ENCODE peak calls at places on chromosomes 5 and 9, in six cellular contexts. O is amygdala, F is IMR-90, P is heart left ventricle, N is progenitor cell of endocrine pancreas, A is ELR. L is an unnamed sample.
A peak's percentile ranks its signal among the peaks of the same experiment; 100 is the strongest.

GRCh38 chr5:153276151-153276550 is 214.3 kb upstream of the GRIA1 start:
- DNase-seq in O (no peak), F (no peak), P (peak; percentile 9), N (peak; percentile 63), A (peak; percentile 48), L (peak; percentile 76)

GRCh38 chr5:157137691-157138090 is 5.0 kb downstream of the MED7 start:
- DNase-seq in O (no peak), F (no peak), P (no peak), N (no peak), A (no peak), L (peak; percentile 28)

GRCh38 chr5:82341325-82341724 is 63.2 kb upstream of the RPS23 start:
- DNase-seq in O (no peak), F (no peak), P (no peak), N (no peak), A (no peak), L (no peak)

GRCh38 chr5:14492341-14492964 is 89.1 kb upstream of the OTULINL start:
- DNase-seq in O (no peak), F (no peak), P (no peak), N (no peak), A (no peak), L (no peak)

GRCh38 chr5:154411338-154411737 is 34.5 kb upstream of the SAP30L start:
- DNase-seq in O (no peak), F (no peak), P (no peak), N (no peak), A (no peak), L (no peak)

GRCh38 chr5:181173027-181173419 is 25.6 kb downstream of the OR2V2 start:
- DNase-seq in O (no peak), F (no peak), P (no peak), N (no peak), A (no peak), L (peak; percentile 72)

GRCh38 chr5:17666726-17667235 is 32.5 kb downstream of the TAF11L14 start:
- DNase-seq in O (no peak), F (no peak), P (no peak), N (no peak), A (no peak), L (no peak)

GRCh38 chr9:103991001-103991400 is 103.1 kb upstream of the SMC2 start:
- DNase-seq in O (no peak), F (no peak), P (no peak), N (no peak), A (no peak), L (no peak)

GRCh38 chr9:137172907-137173794 is 1.3 kb upstream of the TMEM210 start:
- DNase-seq in O (no peak), F (no peak), P (no peak), N (no peak), A (no peak), L (no peak)

GRCh38 chr5:14156611-14157493 is 13.7 kb downstream of the TRIO start:
- DNase-seq in O (no peak), F (peak; percentile 99), P (peak; percentile 57), N (no peak), A (peak; percentile 98), L (peak; percentile 96)

GRCh38 chr5:55276771-55277170 is 30.7 kb downstream of the DHX29 start:
- DNase-seq in O (no peak), F (peak; percentile 72), P (no peak), N (no peak), A (peak; percentile 93), L (peak; percentile 71)

GRCh38 chr9:6708732-6709131 is 49.0 kb upstream of the KDM4C start:
- DNase-seq in O (no peak), F (no peak), P (no peak), N (no peak), A (no peak), L (no peak)

GRCh38 chr9:684950-685340 is 156.6 kb upstream of the DMRT1 start:
- DNase-seq in O (no peak), F (peak; percentile 88), P (no peak), N (no peak), A (peak; percentile 92), L (peak; percentile 91)

GRCh38 chr5:128225245-128226030 is 141.9 kb downstream of the SLC12A2 start:
- DNase-seq in O (no peak), F (no peak), P (no peak), N (no peak), A (no peak), L (no peak)

GRCh38 chr9:121871431-121872025 is 220.1 kb downstream of the DAB2IP start:
- DNase-seq in O (no peak), F (peak; percentile 64), P (no peak), N (no peak), A (peak; percentile 70), L (peak; percentile 39)

GRCh38 chr9:126745574-126746411 is 59.0 kb upstream of the ZBTB43 start:
- DNase-seq in O (no peak), F (no peak), P (no peak), N (no peak), A (no peak), L (no peak)